ENCODE peak calls at places on chromosomes 5 and 9, in nine cellular contexts. N is mammary epithelial cell; I is tibial artery; G is coronary artery; B is lower leg skin; P is CD8-positive, alpha-beta T cell; Q is AG04450; M is adrenal gland; Z is fibroblast of pulmonary artery. E is an unnamed sample.

GRCh38 chr5:172164773-172165212 is 23.2 kb downstream of the STK10 start:
- DNase-seq in M (peak), G (no peak), Q (no peak), B (no peak), Z (peak), P (no peak), N (peak), I (no peak), E (no peak)

GRCh38 chr5:139088024-139088423 is 110.1 kb downstream of the SIL1 start:
- DNase-seq in P (no peak), M (no peak), Q (no peak), N (peak), Z (no peak), I (no peak), B (no peak), G (no peak), E (no peak)

GRCh38 chr9:97900103-97900737 is 22.1 kb downstream of the TRMO start:
- DNase-seq in Q (peak), N (no peak), P (no peak), I (no peak), B (no peak), M (no peak), Z (peak), G (no peak), E (no peak)

GRCh38 chr9:14205463-14205862 is 108.5 kb downstream of the NFIB start:
- DNase-seq in G (no peak), N (peak), Q (peak), B (no peak), Z (peak), M (no peak), I (no peak), P (no peak), E (no peak)

GRCh38 chr9:121353246-121353975 is 16.6 kb downstream of the STOM start:
- DNase-seq in M (no peak), Q (no peak), Z (no peak), G (no peak), B (no peak), N (no peak), P (no peak), I (no peak), E (no peak)

GRCh38 chr9:82580921-82581320 is 482.0 kb downstream of the RASEF start:
- DNase-seq in G (no peak), Z (no peak), N (no peak), Q (no peak), P (no peak), M (no peak), I (no peak), B (no peak), E (no peak)

GRCh38 chr9:114214181-114214580 is 58.8 kb downstream of the COL27A1 start:
- DNase-seq in P (no peak), M (peak), Z (peak), B (no peak), G (no peak), I (peak), Q (no peak), N (no peak), E (no peak)

GRCh38 chr5:57199866-57200265 is 26.0 kb downstream of the GPBP1 start:
- DNase-seq in G (no peak), Q (no peak), N (no peak), I (no peak), M (no peak), B (no peak), Z (no peak), P (no peak), E (no peak)

GRCh38 chr9:87007711-87008360 is 60.5 kb upstream of the GAS1 start:
- DNase-seq in P (no peak), N (no peak), I (no peak), Z (peak), Q (no peak), B (no peak), G (no peak), M (no peak), E (no peak)

GRCh38 chr9:88312517-88313103 is 75.6 kb upstream of the SPIN1 start:
- DNase-seq in Z (no peak), I (no peak), P (no peak), B (no peak), N (no peak), G (no peak), M (no peak), Q (no peak), E (no peak)

GRCh38 chr5:130652178-130652577 is 512.9 kb downstream of the HINT1 start:
- DNase-seq in I (no peak), Z (peak), Q (no peak), N (peak), P (no peak), G (no peak), B (no peak), M (no peak), E (no peak)

GRCh38 chr5:109125755-109126429 is 283.9 kb downstream of the PJA2 start:
- DNase-seq in P (no peak), N (no peak), B (no peak), G (no peak), M (no peak), I (no peak), Z (no peak), Q (no peak), E (no peak)

GRCh38 chr5:157025093-157025698 is 33.7 kb downstream of the HAVCR1 start:
- DNase-seq in Q (no peak), I (no peak), Z (no peak), P (peak), G (no peak), M (no peak), N (no peak), B (no peak), E (no peak)

GRCh38 chr5:140298183-140298601 is 4.7 kb downstream of the PFDN1 start:
- DNase-seq in N (peak), G (no peak), Z (peak), Q (no peak), P (no peak), B (no peak), M (no peak), I (no peak), E (no peak)

GRCh38 chr5:14153932-14154646 is 10.9 kb downstream of the TRIO start:
- DNase-seq in Q (no peak), B (peak), P (no peak), M (peak), I (peak), N (peak), Z (peak), G (peak), E (no peak)

GRCh38 chr5:124102491-124102890 is 590.5 kb downstream of the CSNK1G3 start:
- DNase-seq in N (no peak), Z (peak), B (no peak), P (no peak), M (no peak), Q (no peak), G (no peak), I (no peak), E (no peak)

GRCh38 chr5:110441035-110441434 is 285.4 kb downstream of the TMEM232 start:
- DNase-seq in N (peak), G (no peak), M (no peak), Z (peak), P (no peak), B (no peak), I (no peak), Q (no peak), E (no peak)
- TF ChIP-seq CTCF in N (peak), G (no peak), M (no peak), Z (peak), P (no peak), B (no peak), I (peak), Q (peak), E (peak)

GRCh38 chr5:149452007-149452664 is 73.0 kb upstream of the IL17B start:
- DNase-seq in Z (peak), P (no peak), Q (no peak), G (no peak), M (peak), B (no peak), I (peak), N (no peak), E (no peak)

GRCh38 chr5:149445739-149446369 is 66.8 kb upstream of the IL17B start:
- DNase-seq in M (peak), G (no peak), N (peak), B (no peak), Z (peak), Q (peak), P (no peak), I (no peak), E (no peak)

GRCh38 chr5:149450199-149450598 is 71.1 kb upstream of the IL17B start:
- DNase-seq in P (no peak), N (no peak), G (no peak), B (no peak), Z (peak), M (peak), I (peak), Q (peak), E (no peak)

GRCh38 chr5:149447373-149448367 is 68.6 kb upstream of the IL17B start:
- DNase-seq in G (no peak), N (no peak), I (no peak), P (no peak), Q (no peak), B (no peak), M (no peak), Z (peak), E (no peak)

DNA sequence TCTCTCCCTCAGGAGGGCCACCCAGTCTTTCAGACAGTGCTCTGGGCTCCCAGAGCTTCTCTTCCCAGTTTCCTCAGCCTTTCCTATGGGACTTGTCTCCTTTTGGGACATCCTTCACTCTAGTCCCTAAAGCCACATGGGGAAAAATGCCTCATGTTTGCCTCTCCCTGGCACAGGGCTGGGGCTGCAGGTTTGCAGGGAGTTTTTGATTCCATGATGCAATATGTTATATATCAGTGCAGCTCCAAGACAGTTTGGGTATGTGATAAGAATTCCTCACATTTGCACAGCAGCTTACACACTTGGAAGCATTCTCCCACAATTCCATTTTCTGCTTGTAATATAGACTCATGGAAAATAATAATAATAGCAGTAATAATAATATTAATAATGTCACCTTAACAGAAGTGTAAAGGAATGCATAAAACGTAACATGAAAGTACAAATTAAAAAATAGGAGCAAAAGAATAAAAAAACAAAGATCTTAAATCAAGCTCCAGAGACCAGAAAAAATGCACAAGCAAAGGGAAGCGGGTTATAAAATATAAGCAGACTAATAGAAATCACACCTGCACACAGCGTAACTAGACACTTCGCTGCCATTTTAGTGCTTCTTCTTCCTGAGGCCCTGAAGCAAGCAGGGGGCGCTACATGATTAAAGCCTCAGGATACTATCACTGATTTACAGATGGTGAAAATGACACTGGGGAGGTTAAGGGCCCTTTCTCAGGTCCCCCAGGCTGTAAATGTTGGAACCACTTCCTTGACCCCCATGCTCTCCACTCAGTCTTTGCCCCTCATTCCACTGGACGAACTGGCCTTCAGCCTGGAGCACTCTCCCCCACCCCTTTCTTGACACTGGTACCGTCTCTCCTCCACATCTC is 70.0 kb upstream of the IL17B start:
- DNase-seq in P (no peak), B (no peak), N (no peak), Z (no peak), M (no peak), I (no peak), Q (no peak), G (no peak), E (no peak)
- TF ChIP-seq CTCF in P (no peak), B (no peak), N (peak), Z (peak), M (peak), I (peak), Q (peak), G (no peak), E (peak)

DNA sequence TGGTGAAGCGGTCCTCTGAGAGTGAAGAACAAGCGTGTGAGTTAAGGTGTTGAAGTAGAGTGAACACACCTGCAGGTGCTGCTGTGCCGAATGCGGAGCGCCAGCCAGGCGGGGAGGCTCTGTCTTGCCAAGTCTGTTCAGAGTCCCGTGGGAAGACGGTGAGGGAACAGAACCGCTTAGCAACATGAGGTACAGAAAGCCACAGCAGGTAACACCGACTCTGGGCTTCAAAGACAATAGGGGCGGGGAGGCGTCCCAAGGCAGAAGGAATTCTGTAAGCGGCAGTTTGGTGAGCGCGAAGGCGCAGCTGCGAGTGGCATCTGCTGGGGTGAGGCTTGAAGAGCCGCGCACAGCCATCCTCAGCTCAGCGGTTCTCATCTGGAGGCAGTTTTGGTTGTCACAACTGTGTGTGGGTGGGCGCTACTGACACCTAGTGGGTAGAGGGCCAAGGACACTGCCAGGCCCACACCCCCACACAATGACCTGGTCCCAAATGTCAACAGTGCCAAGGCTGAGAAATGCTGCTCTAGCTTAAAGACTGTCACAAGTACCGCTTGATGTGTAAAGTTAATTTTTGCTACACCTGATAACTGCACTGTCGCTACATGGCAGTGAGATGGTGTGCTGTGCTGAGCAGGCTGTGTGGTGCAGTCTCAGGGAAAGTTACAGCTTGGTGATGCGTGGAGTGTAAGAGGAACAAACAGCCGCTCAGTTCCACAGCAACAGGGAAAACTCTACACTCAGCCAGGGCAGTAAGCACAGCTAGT is 67.4 kb upstream of the TBC1D9B start:
- DNase-seq in Z (peak), B (no peak), N (no peak), G (no peak), P (peak), M (no peak), Q (no peak), I (no peak), E (no peak)
- TF ChIP-seq CTCF in Z (peak), B (no peak), N (peak), G (no peak), P (no peak), M (peak), Q (peak), I (peak), E (peak)

DNA sequence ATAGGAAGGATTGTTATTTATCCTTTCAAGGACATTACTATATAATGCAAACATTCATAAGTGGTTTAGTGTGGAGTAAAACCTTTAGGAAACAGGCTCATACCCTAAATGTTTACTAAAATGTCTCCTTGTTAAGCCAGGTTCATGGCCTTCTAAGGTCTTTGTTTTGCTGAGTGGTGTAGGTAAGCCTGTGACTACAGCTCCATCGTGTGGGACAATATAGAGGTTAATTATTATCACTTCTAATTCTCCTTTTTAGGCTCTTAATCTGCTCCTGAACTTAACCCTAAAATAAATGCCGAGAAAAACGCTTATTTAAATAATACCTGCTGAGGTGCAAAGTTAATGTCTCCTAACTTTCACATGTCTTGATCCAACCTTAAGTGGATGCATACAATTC is 43.8 kb downstream of the SPINK5 start:
- DNase-seq in G (no peak), B (no peak), Z (no peak), N (no peak), I (no peak), Q (no peak), M (no peak), P (no peak), E (no peak)
- TF ChIP-seq CTCF in G (no peak), B (no peak), Z (no peak), N (peak), I (no peak), Q (no peak), M (no peak), P (no peak), E (no peak)

DNA sequence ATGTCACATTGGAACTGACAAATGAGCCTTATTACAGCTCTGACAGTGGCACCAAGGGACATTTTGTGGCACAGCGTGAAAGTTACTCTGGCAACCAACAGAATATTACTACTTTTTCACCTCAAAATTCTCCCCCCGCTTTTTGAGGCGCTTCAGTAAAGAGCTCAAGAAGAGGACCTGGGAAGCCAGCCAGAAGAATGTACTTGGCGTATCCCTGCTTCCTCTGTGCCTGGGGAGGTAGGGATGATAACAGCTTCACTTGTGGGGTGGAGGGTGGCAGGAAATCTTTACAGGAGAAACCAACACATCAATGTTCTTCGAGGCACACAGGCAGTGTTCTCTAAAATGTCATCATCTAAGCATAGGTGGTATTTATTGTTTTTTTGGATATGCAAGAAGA is 624.1 kb downstream of the NR2F1-AS1 start:
- DNase-seq in G (no peak), B (no peak), N (no peak), Z (peak), Q (no peak), M (no peak), P (no peak), I (no peak), E (no peak)
- TF ChIP-seq CTCF in G (no peak), B (no peak), N (no peak), Z (no peak), Q (no peak), M (no peak), P (no peak), I (no peak), E (no peak)

GRCh38 chr5:35183243-35183955 is 46.9 kb downstream of the PRLR start:
- DNase-seq in M (peak), P (no peak), G (no peak), Z (peak), I (no peak), N (peak), Q (no peak), B (no peak), E (no peak)
- TF ChIP-seq CTCF in M (no peak), P (no peak), G (peak), Z (peak), I (peak), N (peak), Q (peak), B (no peak), E (peak)